ENCODE peak calls at places on chromosomes 5 and 9, in nine cellular contexts. One of them, this sample, is unnamed.

GRCh38 chr5:128436825-128437224 is 101.2 kb downstream of the FBN2 start:
- DNase-seq in stomach: no peak
- DNase-seq in GM12891: no peak
- DNase-seq in HepG2: peak
- DNase-seq in spleen: no peak
- DNase-seq in A549: peak
- DNase-seq in HCT116: peak
- DNase-seq in heart left ventricle: no peak
- DNase-seq in adrenal gland: no peak
- DNase-seq in this sample: no peak

GRCh38 chr5:172412724-172413260 is 41.5 kb downstream of the SH3PXD2B start:
- DNase-seq in stomach: peak
- DNase-seq in GM12891: no peak
- DNase-seq in HepG2: no peak
- DNase-seq in spleen: peak
- DNase-seq in A549: no peak
- DNase-seq in HCT116: no peak
- DNase-seq in heart left ventricle: peak
- DNase-seq in adrenal gland: peak
- DNase-seq in this sample: no peak

GRCh38 chr5:178555005-178555404 is 35.2 kb downstream of the COL23A1 start:
- DNase-seq in stomach: no peak
- DNase-seq in GM12891: no peak
- DNase-seq in HepG2: no peak
- DNase-seq in spleen: no peak
- DNase-seq in A549: no peak
- DNase-seq in HCT116: no peak
- DNase-seq in heart left ventricle: no peak
- DNase-seq in adrenal gland: no peak
- DNase-seq in this sample: peak

GRCh38 chr9:132590037-132590317 is 7.6 kb downstream of the BARHL1 start:
- DNase-seq in stomach: no peak
- DNase-seq in GM12891: no peak
- DNase-seq in HepG2: no peak
- DNase-seq in spleen: no peak
- DNase-seq in A549: no peak
- DNase-seq in HCT116: no peak
- DNase-seq in heart left ventricle: no peak
- DNase-seq in adrenal gland: no peak
- DNase-seq in this sample: no peak

GRCh38 chr9:95570150-95570549 is 53.4 kb upstream of the PTCH1 start:
- DNase-seq in stomach: no peak
- DNase-seq in GM12891: no peak
- DNase-seq in HepG2: no peak
- DNase-seq in spleen: no peak
- DNase-seq in A549: no peak
- DNase-seq in HCT116: no peak
- DNase-seq in heart left ventricle: no peak
- DNase-seq in adrenal gland: no peak
- DNase-seq in this sample: no peak

GRCh38 chr9:38125889-38126288 is 56.9 kb upstream of the SHB start:
- DNase-seq in stomach: no peak
- DNase-seq in GM12891: no peak
- DNase-seq in HepG2: no peak
- DNase-seq in spleen: no peak
- DNase-seq in A549: no peak
- DNase-seq in HCT116: no peak
- DNase-seq in heart left ventricle: no peak
- DNase-seq in adrenal gland: no peak
- DNase-seq in this sample: no peak

GRCh38 chr5:82164109-82164956 is 113.8 kb downstream of the RPS23 start:
- DNase-seq in stomach: no peak
- DNase-seq in GM12891: no peak
- DNase-seq in HepG2: no peak
- DNase-seq in spleen: no peak
- DNase-seq in A549: peak
- DNase-seq in HCT116: no peak
- DNase-seq in heart left ventricle: no peak
- DNase-seq in adrenal gland: no peak
- DNase-seq in this sample: no peak

GRCh38 chr9:79588488-79588887 is 16.7 kb downstream of the TLE4 start:
- DNase-seq in stomach: no peak
- DNase-seq in GM12891: no peak
- DNase-seq in HepG2: no peak
- DNase-seq in spleen: no peak
- DNase-seq in A549: no peak
- DNase-seq in HCT116: no peak
- DNase-seq in heart left ventricle: no peak
- DNase-seq in adrenal gland: no peak
- DNase-seq in this sample: no peak

GRCh38 chr5:132489871-132490483 is 596 bp downstream of the IRF1 start:
- DNase-seq in stomach: peak
- DNase-seq in GM12891: peak
- DNase-seq in HepG2: no peak
- DNase-seq in spleen: peak
- DNase-seq in A549: peak
- DNase-seq in HCT116: no peak
- DNase-seq in heart left ventricle: peak
- DNase-seq in adrenal gland: peak
- DNase-seq in this sample: peak
- TF ChIP-seq POLR2A in stomach: no peak
- TF ChIP-seq POLR2A in GM12891: no peak
- TF ChIP-seq POLR2A in HepG2: no peak
- TF ChIP-seq POLR2A in spleen: no peak
- TF ChIP-seq POLR2A in A549: no peak
- TF ChIP-seq POLR2A in HCT116: no peak
- TF ChIP-seq POLR2A in heart left ventricle: no peak
- TF ChIP-seq POLR2A in adrenal gland: no peak
- TF ChIP-seq POLR2A in this sample: no peak

DNA sequence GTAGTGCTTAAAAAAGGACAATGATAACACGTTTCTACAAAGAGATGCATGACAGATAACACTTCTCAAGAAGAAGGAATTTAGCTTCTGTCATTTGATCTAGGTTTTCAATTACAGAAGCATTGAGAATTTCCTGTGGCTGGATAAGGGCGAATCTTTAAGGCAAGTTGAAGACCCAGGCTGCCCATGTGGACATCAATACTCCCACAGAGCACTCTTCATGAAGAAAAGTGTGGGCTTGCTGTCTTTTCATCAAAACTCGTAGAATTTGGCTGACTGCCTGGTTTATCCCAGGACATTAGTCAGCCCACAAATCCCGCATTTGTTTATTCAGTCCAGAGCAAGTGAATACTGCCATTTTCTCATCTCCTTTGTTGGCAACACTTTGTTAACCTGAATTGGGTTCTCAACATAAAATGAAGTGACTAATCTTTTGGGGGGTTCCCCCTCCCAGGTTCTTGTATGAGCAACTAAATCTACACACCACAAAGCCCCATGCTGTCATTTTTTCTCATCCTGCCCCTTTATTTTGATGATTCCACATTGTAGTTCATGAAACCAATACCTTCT is 43.4 kb upstream of the CDKN2B start:
- DNase-seq in stomach: no peak
- DNase-seq in GM12891: no peak
- DNase-seq in HepG2: peak
- DNase-seq in spleen: no peak
- DNase-seq in A549: no peak
- DNase-seq in HCT116: peak
- DNase-seq in heart left ventricle: no peak
- DNase-seq in adrenal gland: no peak
- DNase-seq in this sample: no peak
- TF ChIP-seq POLR2A in stomach: no peak
- TF ChIP-seq POLR2A in GM12891: no peak
- TF ChIP-seq POLR2A in HepG2: no peak
- TF ChIP-seq POLR2A in spleen: no peak
- TF ChIP-seq POLR2A in A549: no peak
- TF ChIP-seq POLR2A in HCT116: no peak
- TF ChIP-seq POLR2A in heart left ventricle: no peak
- TF ChIP-seq POLR2A in adrenal gland: no peak
- TF ChIP-seq POLR2A in this sample: no peak

GRCh38 chr5:138725153-138725884 is 27.9 kb upstream of the CTNNA1 start:
- DNase-seq in stomach: peak
- DNase-seq in GM12891: no peak
- DNase-seq in HepG2: peak
- DNase-seq in spleen: no peak
- DNase-seq in A549: no peak
- DNase-seq in HCT116: peak
- DNase-seq in heart left ventricle: no peak
- DNase-seq in adrenal gland: no peak
- DNase-seq in this sample: peak
- TF ChIP-seq POLR2A in stomach: no peak
- TF ChIP-seq POLR2A in GM12891: no peak
- TF ChIP-seq POLR2A in HepG2: peak
- TF ChIP-seq POLR2A in spleen: no peak
- TF ChIP-seq POLR2A in A549: no peak
- TF ChIP-seq POLR2A in HCT116: no peak
- TF ChIP-seq POLR2A in heart left ventricle: no peak
- TF ChIP-seq POLR2A in adrenal gland: no peak
- TF ChIP-seq POLR2A in this sample: no peak

DNA sequence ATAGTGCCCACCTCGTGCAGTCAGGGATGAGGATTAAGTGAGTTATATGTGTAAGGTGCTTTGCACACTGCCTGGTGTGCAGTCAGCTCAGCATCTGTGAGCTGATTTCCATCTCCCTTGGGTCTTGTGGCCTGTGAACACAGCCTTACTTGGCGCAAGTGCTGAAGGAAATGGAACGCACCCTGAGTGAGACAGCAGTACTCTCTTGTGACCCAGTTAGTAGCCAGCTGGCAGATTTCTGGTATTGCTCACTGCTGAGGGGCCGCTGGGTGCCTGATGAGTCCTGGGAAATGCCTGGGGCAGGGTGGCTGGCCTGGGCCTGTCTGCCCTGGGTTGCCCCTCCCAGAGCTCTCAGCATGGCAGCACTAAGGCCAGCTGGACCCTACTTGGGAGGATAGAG is 90.9 kb upstream of the BOD1 start:
- DNase-seq in stomach: no peak
- DNase-seq in GM12891: no peak
- DNase-seq in HepG2: no peak
- DNase-seq in spleen: no peak
- DNase-seq in A549: no peak
- DNase-seq in HCT116: no peak
- DNase-seq in heart left ventricle: peak
- DNase-seq in adrenal gland: peak
- DNase-seq in this sample: peak
- TF ChIP-seq POLR2A in stomach: no peak
- TF ChIP-seq POLR2A in GM12891: no peak
- TF ChIP-seq POLR2A in HepG2: no peak
- TF ChIP-seq POLR2A in spleen: no peak
- TF ChIP-seq POLR2A in A549: no peak
- TF ChIP-seq POLR2A in HCT116: no peak
- TF ChIP-seq POLR2A in heart left ventricle: no peak
- TF ChIP-seq POLR2A in adrenal gland: no peak
- TF ChIP-seq POLR2A in this sample: no peak

GRCh38 chr5:79236970-79237734 is 1.2 kb downstream of the JMY start:
- DNase-seq in stomach: peak
- DNase-seq in GM12891: peak
- DNase-seq in HepG2: peak
- DNase-seq in spleen: peak
- DNase-seq in A549: peak
- DNase-seq in HCT116: no peak
- DNase-seq in heart left ventricle: peak
- DNase-seq in adrenal gland: peak
- DNase-seq in this sample: peak
- TF ChIP-seq POLR2A in stomach: no peak
- TF ChIP-seq POLR2A in GM12891: no peak
- TF ChIP-seq POLR2A in HepG2: no peak
- TF ChIP-seq POLR2A in spleen: no peak
- TF ChIP-seq POLR2A in A549: no peak
- TF ChIP-seq POLR2A in HCT116: no peak
- TF ChIP-seq POLR2A in heart left ventricle: no peak
- TF ChIP-seq POLR2A in adrenal gland: no peak
- TF ChIP-seq POLR2A in this sample: no peak

DNA sequence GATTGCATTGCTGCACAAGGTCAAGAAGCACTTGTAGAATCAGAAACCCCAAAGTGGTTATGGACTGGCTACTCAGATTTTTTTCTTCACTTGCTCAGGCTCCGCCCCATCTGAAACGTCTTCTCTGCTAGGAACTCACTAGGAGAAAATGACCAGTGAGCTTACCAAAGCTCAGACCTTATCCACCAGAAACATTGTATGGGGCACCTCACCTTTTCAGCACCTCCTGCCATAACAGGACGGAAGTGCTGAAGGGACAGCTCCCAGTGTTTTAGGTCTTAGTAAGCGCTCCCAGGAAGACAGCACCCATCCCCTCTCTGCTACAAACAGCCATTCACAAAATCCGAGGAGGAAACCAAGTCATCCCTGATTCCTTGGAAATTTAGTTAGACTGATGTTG is 1.2 kb upstream of the GABRA1 start:
- DNase-seq in stomach: no peak
- DNase-seq in GM12891: no peak
- DNase-seq in HepG2: no peak
- DNase-seq in spleen: no peak
- DNase-seq in A549: no peak
- DNase-seq in HCT116: no peak
- DNase-seq in heart left ventricle: no peak
- DNase-seq in adrenal gland: no peak
- DNase-seq in this sample: peak
- TF ChIP-seq POLR2A in stomach: no peak
- TF ChIP-seq POLR2A in GM12891: no peak
- TF ChIP-seq POLR2A in HepG2: no peak
- TF ChIP-seq POLR2A in spleen: no peak
- TF ChIP-seq POLR2A in A549: no peak
- TF ChIP-seq POLR2A in HCT116: no peak
- TF ChIP-seq POLR2A in heart left ventricle: no peak
- TF ChIP-seq POLR2A in adrenal gland: no peak
- TF ChIP-seq POLR2A in this sample: no peak

This sample was measured in erythroblast.